ENCODE peak calls at places on chromosomes 13 and 19, in four cellular contexts. J is T-helper 1 cell, L is stromal cell of bone marrow, U is EH. Y is an unnamed sample.

GRCh38 chr19:16598848-16599247 is 26.6 kb upstream of the SLC35E1 start:
- DNase-seq in J (no peak), L (no peak), U (no peak), Y (no peak)

GRCh38 chr13:60509601-60510386 is 112.8 kb downstream of the TDRD3 start:
- DNase-seq in J (no peak), L (no peak), U (peak), Y (no peak)

GRCh38 chr13:51895906-51896888 is 34.4 kb downstream of the CCDC70 start:
- DNase-seq in J (peak), L (peak), U (peak), Y (peak)

GRCh38 chr19:54029930-54030490 is 33.7 kb downstream of the VSTM1 start:
- DNase-seq in J (peak), L (peak), U (peak), Y (peak)

GRCh38 chr13:113020323-113021080 is 51.5 kb downstream of the MCF2L start:
- DNase-seq in J (no peak), L (no peak), U (no peak), Y (no peak)

GRCh38 chr19:13428352-13428751 is 77.9 kb downstream of the CACNA1A start:
- DNase-seq in J (no peak), L (no peak), U (peak), Y (no peak)

GRCh38 chr13:96090240-96091101 is 564 bp downstream of the HS6ST3 start:
- DNase-seq in J (no peak), L (no peak), U (peak), Y (peak)

GRCh38 chr13:95714142-95714832 is 37.3 kb downstream of the DNAJC3 start:
- DNase-seq in J (no peak), L (peak), U (peak), Y (no peak)

GRCh38 chr13:44692173-44692713 is 116.1 kb upstream of the TSC22D1 start:
- DNase-seq in J (no peak), L (no peak), U (peak), Y (no peak)

GRCh38 chr13:79642596-79642995 is 161.6 kb downstream of the NDFIP2 start:
- DNase-seq in J (no peak), L (no peak), U (no peak), Y (no peak)

GRCh38 chr13:111384441-111385181 is 64.2 kb downstream of the TEX29 start:
- DNase-seq in J (peak), L (no peak), U (no peak), Y (no peak)

GRCh38 chr19:827710-828321 is at the start of gene AZU1:
- DNase-seq in J (no peak), L (no peak), U (no peak), Y (no peak)

GRCh38 chr13:48585456-48585840 is 52.6 kb upstream of the RCBTB2 start:
- DNase-seq in J (no peak), L (peak), U (peak), Y (no peak)

GRCh38 chr19:2334986-2335846 is 6.7 kb downstream of the SPPL2B start:
- DNase-seq in J (no peak), L (no peak), U (no peak), Y (no peak)

GRCh38 chr19:1264801-1265610 is 4.1 kb upstream of the CIRBP start:
- DNase-seq in J (no peak), L (peak), U (peak), Y (peak)

GRCh38 chr19:18612772-18613588 is at the start of gene TMEM59L:
- DNase-seq in J (no peak), L (no peak), U (peak), Y (peak)

GRCh38 chr13:24263652-24264051 is 45.7 kb upstream of the C1QTNF9 start:
- DNase-seq in J (no peak), L (no peak), U (peak), Y (no peak)

GRCh38 chr13:113833111-113833830 is 30.6 kb downstream of the GAS6 start:
- DNase-seq in J (no peak), L (no peak), U (no peak), Y (no peak)

GRCh38 chr19:31223805-31224534 is 125.3 kb downstream of the TSHZ3 start:
- DNase-seq in J (no peak), L (peak), U (peak), Y (no peak)

GRCh38 chr19:38670921-38671398 is 23.5 kb downstream of the ACTN4 start:
- DNase-seq in J (no peak), L (no peak), U (peak), Y (no peak)

GRCh38 chr19:35206379-35206778 is 22.2 kb downstream of the FAM187B start:
- DNase-seq in J (peak), L (no peak), U (no peak), Y (no peak)

GRCh38 chr19:45191324-45191845 is 12.8 kb downstream of the BLOC1S3 start:
- DNase-seq in J (no peak), L (no peak), U (no peak), Y (no peak)